ENCODE peak calls at places on chromosomes 16 and 17, in six cellular contexts. One of them, this sample, is unnamed.

GRCh38 chr17:8702996-8703395 is 41.6 kb downstream of the CCDC42 start:
- DNase-seq in heart right ventricle: no peak
- DNase-seq in adrenal gland: no peak
- DNase-seq in CD8-positive, alpha-beta T cell: no peak
- DNase-seq in CD4-positive, CD25-positive, alpha-beta regulatory T cell: no peak
- DNase-seq in dorsolateral prefrontal cortex: no peak
- DNase-seq in this sample: no peak

GRCh38 chr16:66344533-66345145 is 21.9 kb upstream of the CDH5 start:
- DNase-seq in dorsolateral prefrontal cortex: peak
- DNase-seq in adrenal gland: no peak
- DNase-seq in CD8-positive, alpha-beta T cell: peak
- DNase-seq in heart right ventricle: peak
- DNase-seq in CD4-positive, CD25-positive, alpha-beta regulatory T cell: peak
- DNase-seq in this sample: peak

GRCh38 chr17:9916108-9916507 is 11.0 kb upstream of the RCVRN start:
- DNase-seq in dorsolateral prefrontal cortex: no peak
- DNase-seq in CD4-positive, CD25-positive, alpha-beta regulatory T cell: no peak
- DNase-seq in CD8-positive, alpha-beta T cell: no peak
- DNase-seq in adrenal gland: no peak
- DNase-seq in heart right ventricle: no peak
- DNase-seq in this sample: no peak

GRCh38 chr16:68015681-68016080 is at the start of gene DPEP2NB:
- DNase-seq in CD8-positive, alpha-beta T cell: no peak
- DNase-seq in dorsolateral prefrontal cortex: no peak
- DNase-seq in adrenal gland: no peak
- DNase-seq in heart right ventricle: no peak
- DNase-seq in CD4-positive, CD25-positive, alpha-beta regulatory T cell: no peak
- DNase-seq in this sample: no peak

GRCh38 chr16:8998114-8998513 is 34.4 kb upstream of the USP7 start:
- DNase-seq in CD4-positive, CD25-positive, alpha-beta regulatory T cell: no peak
- DNase-seq in dorsolateral prefrontal cortex: no peak
- DNase-seq in CD8-positive, alpha-beta T cell: no peak
- DNase-seq in heart right ventricle: no peak
- DNase-seq in adrenal gland: peak
- DNase-seq in this sample: no peak

GRCh38 chr16:89864421-89864820 is 9.0 kb upstream of the TCF25 start:
- DNase-seq in adrenal gland: no peak
- DNase-seq in CD8-positive, alpha-beta T cell: no peak
- DNase-seq in heart right ventricle: no peak
- DNase-seq in CD4-positive, CD25-positive, alpha-beta regulatory T cell: no peak
- DNase-seq in dorsolateral prefrontal cortex: no peak
- DNase-seq in this sample: no peak

GRCh38 chr16:52546291-52546941 is 527 bp downstream of the TOX3 start:
- DNase-seq in dorsolateral prefrontal cortex: no peak
- DNase-seq in heart right ventricle: no peak
- DNase-seq in CD4-positive, CD25-positive, alpha-beta regulatory T cell: no peak
- DNase-seq in adrenal gland: no peak
- DNase-seq in CD8-positive, alpha-beta T cell: no peak
- DNase-seq in this sample: no peak

GRCh38 chr17:39473310-39473709 is 12.0 kb downstream of the CDK12 start:
- DNase-seq in CD4-positive, CD25-positive, alpha-beta regulatory T cell: no peak
- DNase-seq in adrenal gland: no peak
- DNase-seq in CD8-positive, alpha-beta T cell: no peak
- DNase-seq in heart right ventricle: no peak
- DNase-seq in dorsolateral prefrontal cortex: no peak
- DNase-seq in this sample: no peak

GRCh38 chr17:8837438-8838075 is 29.9 kb downstream of the PIK3R6 start:
- DNase-seq in CD8-positive, alpha-beta T cell: no peak
- DNase-seq in adrenal gland: no peak
- DNase-seq in dorsolateral prefrontal cortex: no peak
- DNase-seq in CD4-positive, CD25-positive, alpha-beta regulatory T cell: no peak
- DNase-seq in heart right ventricle: peak
- DNase-seq in this sample: no peak

GRCh38 chr17:33292981-33293867 is at the start of gene ASIC2:
- DNase-seq in adrenal gland: peak
- DNase-seq in dorsolateral prefrontal cortex: peak
- DNase-seq in heart right ventricle: no peak
- DNase-seq in CD8-positive, alpha-beta T cell: no peak
- DNase-seq in CD4-positive, CD25-positive, alpha-beta regulatory T cell: no peak
- DNase-seq in this sample: no peak

GRCh38 chr17:20155258-20156195 is 146.4 kb downstream of the SPECC1 start:
- DNase-seq in CD8-positive, alpha-beta T cell: peak
- DNase-seq in dorsolateral prefrontal cortex: peak
- DNase-seq in heart right ventricle: peak
- DNase-seq in CD4-positive, CD25-positive, alpha-beta regulatory T cell: peak
- DNase-seq in adrenal gland: peak
- DNase-seq in this sample: peak

GRCh38 chr16:54007504-54007903 is 279.1 kb downstream of the IRX3 start:
- DNase-seq in dorsolateral prefrontal cortex: no peak
- DNase-seq in CD8-positive, alpha-beta T cell: no peak
- DNase-seq in CD4-positive, CD25-positive, alpha-beta regulatory T cell: no peak
- DNase-seq in adrenal gland: no peak
- DNase-seq in heart right ventricle: no peak
- DNase-seq in this sample: no peak

GRCh38 chr16:54009464-54010176 is 277.0 kb downstream of the IRX3 start:
- DNase-seq in adrenal gland: no peak
- DNase-seq in dorsolateral prefrontal cortex: no peak
- DNase-seq in heart right ventricle: no peak
- DNase-seq in CD8-positive, alpha-beta T cell: no peak
- DNase-seq in CD4-positive, CD25-positive, alpha-beta regulatory T cell: no peak
- DNase-seq in this sample: no peak

GRCh38 chr16:54006693-54007092 is 279.9 kb downstream of the IRX3 start:
- DNase-seq in CD8-positive, alpha-beta T cell: no peak
- DNase-seq in heart right ventricle: no peak
- DNase-seq in CD4-positive, CD25-positive, alpha-beta regulatory T cell: no peak
- DNase-seq in adrenal gland: no peak
- DNase-seq in dorsolateral prefrontal cortex: no peak
- DNase-seq in this sample: no peak
- H3K27ac ChIP-seq in CD8-positive, alpha-beta T cell: no peak
- H3K27ac ChIP-seq in heart right ventricle: no peak
- H3K27ac ChIP-seq in CD4-positive, CD25-positive, alpha-beta regulatory T cell: no peak
- H3K27ac ChIP-seq in adrenal gland: no peak
- H3K27ac ChIP-seq in dorsolateral prefrontal cortex: no peak
- H3K27ac ChIP-seq in this sample: no peak

DNA sequence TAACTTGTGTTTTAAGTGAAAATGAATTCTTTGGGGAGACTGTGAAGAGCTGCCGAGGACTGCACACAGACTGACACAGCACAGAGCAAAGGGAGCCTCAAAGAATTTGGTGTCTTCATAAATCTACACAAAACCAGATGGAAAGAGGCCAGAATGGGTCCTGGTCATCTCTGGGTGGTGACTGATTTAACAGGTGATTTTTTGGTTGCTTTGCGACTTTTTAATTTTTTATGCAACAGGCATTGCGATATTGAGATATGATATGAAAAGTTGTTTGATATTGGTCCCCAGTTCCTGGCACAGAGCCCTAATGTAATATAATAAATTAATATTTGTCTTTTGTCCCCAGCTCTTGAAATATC is 12.6 kb upstream of the EIF1 start:
- DNase-seq in adrenal gland: no peak
- DNase-seq in CD8-positive, alpha-beta T cell: no peak
- DNase-seq in heart right ventricle: no peak
- DNase-seq in dorsolateral prefrontal cortex: no peak
- DNase-seq in CD4-positive, CD25-positive, alpha-beta regulatory T cell: no peak
- DNase-seq in this sample: no peak
- H3K27ac ChIP-seq in adrenal gland: no peak
- H3K27ac ChIP-seq in CD8-positive, alpha-beta T cell: no peak
- H3K27ac ChIP-seq in heart right ventricle: no peak
- H3K27ac ChIP-seq in dorsolateral prefrontal cortex: no peak
- H3K27ac ChIP-seq in CD4-positive, CD25-positive, alpha-beta regulatory T cell: no peak
- H3K27ac ChIP-seq in this sample: no peak

DNA sequence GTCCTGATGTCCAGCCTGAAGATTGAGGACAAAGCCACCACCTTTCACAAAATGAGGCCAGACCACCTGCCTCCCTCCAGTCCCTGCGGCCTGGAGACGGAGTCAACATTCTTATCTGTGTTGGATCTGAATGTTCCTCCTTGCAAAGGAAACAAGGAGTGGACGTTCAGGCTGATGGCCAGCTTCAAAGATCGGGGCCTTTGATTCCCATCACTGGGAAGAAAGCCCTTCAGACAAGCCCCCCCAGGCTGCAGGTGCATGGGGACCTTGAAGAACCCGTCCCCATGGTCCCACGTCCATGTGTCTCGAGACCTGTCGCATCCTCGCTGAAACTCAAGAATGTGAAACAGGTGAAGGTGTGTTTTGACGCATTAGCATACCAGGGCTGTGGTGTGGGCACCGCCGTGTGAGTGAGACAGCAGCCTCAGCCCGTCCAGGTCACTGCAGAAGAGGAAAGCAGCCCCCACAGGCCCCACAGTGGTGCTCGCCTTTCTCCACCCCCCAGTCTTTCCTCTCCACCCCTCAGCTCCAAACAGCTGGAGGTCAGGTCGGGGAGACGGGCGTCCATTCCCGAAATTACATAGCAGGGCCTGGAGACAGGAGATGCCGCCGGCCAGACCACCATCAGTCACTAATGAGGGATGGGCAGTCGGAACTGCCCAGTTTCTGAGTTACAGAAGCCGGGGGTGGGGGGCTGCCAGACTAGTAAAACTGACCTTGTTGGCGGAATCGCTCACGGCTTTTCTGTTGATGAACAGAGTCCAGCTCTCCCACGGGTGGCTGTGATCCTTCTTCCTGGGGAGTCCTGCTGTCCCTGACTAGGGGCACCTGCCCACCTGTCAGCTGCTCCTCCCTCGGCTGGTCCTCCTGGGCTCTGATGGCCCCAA is 877 bp upstream of the CSNK1D start:
- DNase-seq in CD4-positive, CD25-positive, alpha-beta regulatory T cell: no peak
- DNase-seq in adrenal gland: no peak
- DNase-seq in dorsolateral prefrontal cortex: no peak
- DNase-seq in heart right ventricle: no peak
- DNase-seq in CD8-positive, alpha-beta T cell: no peak
- DNase-seq in this sample: no peak
- H3K27ac ChIP-seq in CD4-positive, CD25-positive, alpha-beta regulatory T cell: peak
- H3K27ac ChIP-seq in adrenal gland: peak
- H3K27ac ChIP-seq in dorsolateral prefrontal cortex: no peak
- H3K27ac ChIP-seq in heart right ventricle: peak
- H3K27ac ChIP-seq in CD8-positive, alpha-beta T cell: no peak
- H3K27ac ChIP-seq in this sample: peak

GRCh38 chr17:57879437-57880085 is 29.7 kb upstream of the MRPS23 start:
- DNase-seq in dorsolateral prefrontal cortex: no peak
- DNase-seq in heart right ventricle: no peak
- DNase-seq in adrenal gland: no peak
- DNase-seq in CD8-positive, alpha-beta T cell: no peak
- DNase-seq in CD4-positive, CD25-positive, alpha-beta regulatory T cell: no peak
- DNase-seq in this sample: no peak

GRCh38 chr17:57880086-57880456 is 30.2 kb upstream of the MRPS23 start:
- DNase-seq in heart right ventricle: no peak
- DNase-seq in CD4-positive, CD25-positive, alpha-beta regulatory T cell: no peak
- DNase-seq in CD8-positive, alpha-beta T cell: no peak
- DNase-seq in dorsolateral prefrontal cortex: no peak
- DNase-seq in adrenal gland: no peak
- DNase-seq in this sample: no peak

GRCh38 chr17:57877803-57878202 is 28.0 kb upstream of the MRPS23 start:
- DNase-seq in heart right ventricle: no peak
- DNase-seq in dorsolateral prefrontal cortex: no peak
- DNase-seq in CD4-positive, CD25-positive, alpha-beta regulatory T cell: no peak
- DNase-seq in CD8-positive, alpha-beta T cell: no peak
- DNase-seq in adrenal gland: no peak
- DNase-seq in this sample: no peak

GRCh38 chr17:57881783-57882291 is 32.0 kb upstream of the MRPS23 start:
- DNase-seq in dorsolateral prefrontal cortex: no peak
- DNase-seq in adrenal gland: no peak
- DNase-seq in CD4-positive, CD25-positive, alpha-beta regulatory T cell: no peak
- DNase-seq in heart right ventricle: no peak
- DNase-seq in CD8-positive, alpha-beta T cell: no peak
- DNase-seq in this sample: no peak

GRCh38 chr17:57881143-57881542 is 31.3 kb upstream of the MRPS23 start:
- DNase-seq in heart right ventricle: peak
- DNase-seq in CD8-positive, alpha-beta T cell: no peak
- DNase-seq in CD4-positive, CD25-positive, alpha-beta regulatory T cell: no peak
- DNase-seq in dorsolateral prefrontal cortex: no peak
- DNase-seq in adrenal gland: no peak
- DNase-seq in this sample: no peak
- H3K27ac ChIP-seq in heart right ventricle: peak
- H3K27ac ChIP-seq in CD8-positive, alpha-beta T cell: no peak
- H3K27ac ChIP-seq in CD4-positive, CD25-positive, alpha-beta regulatory T cell: no peak
- H3K27ac ChIP-seq in dorsolateral prefrontal cortex: no peak
- H3K27ac ChIP-seq in adrenal gland: peak
- H3K27ac ChIP-seq in this sample: no peak

DNA sequence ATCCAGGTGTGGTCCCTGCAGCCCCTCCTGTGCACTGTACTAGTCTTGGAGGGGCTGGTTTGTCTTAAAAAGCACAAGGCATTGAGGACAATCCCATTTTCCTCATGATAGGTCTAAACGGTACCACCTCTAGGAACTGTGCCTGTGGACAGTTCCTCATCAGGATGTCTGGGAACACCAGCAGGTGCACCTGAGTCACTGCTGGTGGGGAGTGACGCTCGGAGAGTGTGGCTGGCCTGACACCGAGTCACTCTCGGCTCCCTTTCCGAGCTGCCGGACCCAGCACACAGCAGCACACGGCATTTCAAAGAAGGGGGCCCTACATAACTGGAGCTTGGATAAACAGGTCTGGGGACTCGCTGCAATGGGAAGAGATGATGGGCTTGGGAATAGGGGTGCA is 25.6 kb downstream of the LRRC75A start:
- DNase-seq in CD8-positive, alpha-beta T cell: no peak
- DNase-seq in CD4-positive, CD25-positive, alpha-beta regulatory T cell: no peak
- DNase-seq in adrenal gland: no peak
- DNase-seq in dorsolateral prefrontal cortex: no peak
- DNase-seq in heart right ventricle: no peak
- DNase-seq in this sample: no peak
- H3K27ac ChIP-seq in CD8-positive, alpha-beta T cell: no peak
- H3K27ac ChIP-seq in CD4-positive, CD25-positive, alpha-beta regulatory T cell: no peak
- H3K27ac ChIP-seq in adrenal gland: peak
- H3K27ac ChIP-seq in dorsolateral prefrontal cortex: no peak
- H3K27ac ChIP-seq in heart right ventricle: peak
- H3K27ac ChIP-seq in this sample: no peak

GRCh38 chr16:11078812-11079459 is 134.6 kb downstream of the CLEC16A start:
- DNase-seq in CD4-positive, CD25-positive, alpha-beta regulatory T cell: no peak
- DNase-seq in dorsolateral prefrontal cortex: no peak
- DNase-seq in adrenal gland: no peak
- DNase-seq in heart right ventricle: peak
- DNase-seq in CD8-positive, alpha-beta T cell: no peak
- DNase-seq in this sample: no peak
- H3K27ac ChIP-seq in CD4-positive, CD25-positive, alpha-beta regulatory T cell: no peak
- H3K27ac ChIP-seq in dorsolateral prefrontal cortex: no peak
- H3K27ac ChIP-seq in adrenal gland: peak
- H3K27ac ChIP-seq in heart right ventricle: no peak
- H3K27ac ChIP-seq in CD8-positive, alpha-beta T cell: no peak
- H3K27ac ChIP-seq in this sample: no peak

This sample was measured in CD4-positive, alpha-beta memory T cell.